ENCODE peak calls at places on chromosomes 4 and X, in five cellular contexts. One of them, this sample, is unnamed.

GRCh38 chr4:70839537-70840093 is at the start of gene GRSF1:
- DNase-seq in IMR-90: peak; percentile 91
- DNase-seq in mesenchymal stem cell: peak; percentile 92
- DNase-seq in H1: peak; percentile 87
- DNase-seq in mesendoderm: peak; percentile 96
- DNase-seq in this sample: peak; percentile 87

GRCh38 chr4:126839066-126839465 is 793.7 kb upstream of the INTU start:
- DNase-seq in mesendoderm: no peak
- DNase-seq in mesenchymal stem cell: no peak
- DNase-seq in H1: no peak
- DNase-seq in IMR-90: peak; percentile 43
- DNase-seq in this sample: no peak

GRCh38 chrX:124414281-124414680 is 67.9 kb downstream of the SH2D1A start:
- DNase-seq in IMR-90: no peak
- DNase-seq in H1: no peak
- DNase-seq in mesenchymal stem cell: no peak
- DNase-seq in mesendoderm: no peak
- DNase-seq in this sample: no peak

GRCh38 chrX:135112096-135112729 is 8.1 kb downstream of the ETDB start:
- DNase-seq in H1: no peak
- DNase-seq in mesenchymal stem cell: peak; percentile 32
- DNase-seq in IMR-90: peak; percentile 31
- DNase-seq in mesendoderm: peak; percentile 54
- DNase-seq in this sample: no peak

GRCh38 chr4:180057198-180057821 is 2185.9 kb upstream of the TENM3 start:
- DNase-seq in H1: no peak
- DNase-seq in mesendoderm: peak; percentile 66
- DNase-seq in mesenchymal stem cell: peak; percentile 8
- DNase-seq in IMR-90: no peak
- DNase-seq in this sample: peak; percentile 18

GRCh38 chr4:105461221-105462041 is 12.4 kb downstream of the PPA2 start:
- DNase-seq in IMR-90: no peak
- DNase-seq in mesenchymal stem cell: peak; percentile 7
- DNase-seq in H1: no peak
- DNase-seq in mesendoderm: no peak
- DNase-seq in this sample: no peak

GRCh38 chrX:37684426-37684825 is 1.2 kb upstream of the XK start:
- DNase-seq in mesendoderm: no peak
- DNase-seq in IMR-90: no peak
- DNase-seq in mesenchymal stem cell: peak; percentile 7
- DNase-seq in H1: no peak
- DNase-seq in this sample: no peak

GRCh38 chr4:16767251-16767650 is 131.2 kb downstream of the LDB2 start:
- DNase-seq in mesenchymal stem cell: no peak
- DNase-seq in IMR-90: no peak
- DNase-seq in H1: no peak
- DNase-seq in mesendoderm: no peak
- DNase-seq in this sample: no peak

GRCh38 chrX:133333154-133333750 is 82.0 kb downstream of the GPC4 start:
- DNase-seq in IMR-90: no peak
- DNase-seq in H1: no peak
- DNase-seq in mesendoderm: no peak
- DNase-seq in mesenchymal stem cell: no peak
- DNase-seq in this sample: no peak

GRCh38 chrX:10156199-10157031 is at the start of gene CLCN4:
- DNase-seq in IMR-90: no peak
- DNase-seq in H1: no peak
- DNase-seq in mesendoderm: peak; percentile 75
- DNase-seq in mesenchymal stem cell: peak; percentile 56
- DNase-seq in this sample: peak; percentile 30

GRCh38 chr4:74166823-74167222 is 8.9 kb downstream of the MTHFD2L start:
- DNase-seq in mesenchymal stem cell: no peak
- DNase-seq in IMR-90: no peak
- DNase-seq in H1: no peak
- DNase-seq in mesendoderm: no peak
- DNase-seq in this sample: no peak

GRCh38 chr4:77449996-77450395 is 155.6 kb upstream of the CXCL13 start:
- DNase-seq in IMR-90: no peak
- DNase-seq in mesendoderm: no peak
- DNase-seq in mesenchymal stem cell: no peak
- DNase-seq in H1: no peak
- DNase-seq in this sample: no peak

GRCh38 chr4:1900087-1900433 is 28.9 kb downstream of the NSD2 start:
- DNase-seq in mesendoderm: no peak
- DNase-seq in mesenchymal stem cell: no peak
- DNase-seq in H1: no peak
- DNase-seq in IMR-90: no peak
- DNase-seq in this sample: no peak
- H3K36me3 ChIP-seq in mesendoderm: peaks cover 8% of the 10 kb centered on the region
- H3K36me3 ChIP-seq in mesenchymal stem cell: peaks cover 22% of the 10 kb centered on the region
- H3K36me3 ChIP-seq in H1: peaks cover 16% of the 10 kb centered on the region
- H3K36me3 ChIP-seq in IMR-90: peaks cover 11% of the 10 kb centered on the region
- H3K36me3 ChIP-seq in this sample: peaks cover 73% of the 10 kb centered on the region

DNA sequence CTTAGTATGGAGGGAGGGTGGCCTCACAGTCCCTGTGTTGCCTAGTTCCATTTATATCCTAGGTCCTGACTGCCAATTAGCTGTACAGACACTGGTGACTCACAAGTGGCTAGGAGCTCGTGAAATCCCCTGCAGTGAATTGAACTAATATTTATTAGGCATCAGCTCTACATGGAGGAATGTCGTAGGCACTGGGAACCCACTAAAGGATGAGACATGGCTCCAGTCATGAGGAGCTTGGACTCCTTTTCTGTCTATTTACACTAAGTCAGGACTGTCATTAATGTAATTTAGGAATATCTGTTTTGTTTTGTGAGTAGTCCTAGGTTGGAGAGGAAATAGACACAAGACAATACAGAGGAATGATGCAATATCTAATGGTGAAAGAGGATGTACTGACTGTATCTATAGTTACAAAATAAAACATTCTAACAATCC is 67.7 kb downstream of the MID1IP1 start:
- DNase-seq in mesenchymal stem cell: peak; percentile 86
- DNase-seq in H1: no peak
- DNase-seq in IMR-90: peak; percentile 75
- DNase-seq in mesendoderm: no peak
- DNase-seq in this sample: no peak
- H2BK15ac ChIP-seq in mesenchymal stem cell: no peak overlapping the region
- H2BK15ac ChIP-seq in H1: no peak overlapping the region
- H2BK15ac ChIP-seq in IMR-90: no peak overlapping the region
- H2BK15ac ChIP-seq in mesendoderm: no peak overlapping the region
- H2BK15ac ChIP-seq in this sample: no peak overlapping the region

GRCh38 chr4:2714918-2715317 is 41.2 kb downstream of the TNIP2 start:
- DNase-seq in IMR-90: no peak
- DNase-seq in H1: no peak
- DNase-seq in mesendoderm: no peak
- DNase-seq in mesenchymal stem cell: no peak
- DNase-seq in this sample: no peak

GRCh38 chr4:2712261-2712842 is 43.8 kb downstream of the TNIP2 start:
- DNase-seq in mesenchymal stem cell: peak; percentile 20
- DNase-seq in mesendoderm: peak; percentile 40
- DNase-seq in H1: no peak
- DNase-seq in IMR-90: no peak
- DNase-seq in this sample: no peak

GRCh38 chr4:2714071-2714770 is 41.9 kb downstream of the TNIP2 start:
- DNase-seq in mesendoderm: peak; percentile 13
- DNase-seq in IMR-90: peak; percentile 71
- DNase-seq in mesenchymal stem cell: no peak
- DNase-seq in H1: no peak
- DNase-seq in this sample: no peak

GRCh38 chr4:2715426-2715825 is 40.7 kb downstream of the TNIP2 start:
- DNase-seq in IMR-90: no peak
- DNase-seq in mesendoderm: no peak
- DNase-seq in mesenchymal stem cell: no peak
- DNase-seq in H1: no peak
- DNase-seq in this sample: no peak

GRCh38 chr4:2713337-2713736 is 42.8 kb downstream of the TNIP2 start:
- DNase-seq in H1: no peak
- DNase-seq in IMR-90: no peak
- DNase-seq in mesendoderm: no peak
- DNase-seq in mesenchymal stem cell: no peak
- DNase-seq in this sample: no peak
- H3K36me3 ChIP-seq in H1: peaks cover 2% of the 10 kb centered on the region
- H3K36me3 ChIP-seq in IMR-90: peaks cover 22% of the 10 kb centered on the region
- H3K36me3 ChIP-seq in mesendoderm: no peaks in the 10 kb centered on the region
- H3K36me3 ChIP-seq in mesenchymal stem cell: peaks cover 43% of the 10 kb centered on the region
- H3K36me3 ChIP-seq in this sample: peaks cover 16% of the 10 kb centered on the region

DNA sequence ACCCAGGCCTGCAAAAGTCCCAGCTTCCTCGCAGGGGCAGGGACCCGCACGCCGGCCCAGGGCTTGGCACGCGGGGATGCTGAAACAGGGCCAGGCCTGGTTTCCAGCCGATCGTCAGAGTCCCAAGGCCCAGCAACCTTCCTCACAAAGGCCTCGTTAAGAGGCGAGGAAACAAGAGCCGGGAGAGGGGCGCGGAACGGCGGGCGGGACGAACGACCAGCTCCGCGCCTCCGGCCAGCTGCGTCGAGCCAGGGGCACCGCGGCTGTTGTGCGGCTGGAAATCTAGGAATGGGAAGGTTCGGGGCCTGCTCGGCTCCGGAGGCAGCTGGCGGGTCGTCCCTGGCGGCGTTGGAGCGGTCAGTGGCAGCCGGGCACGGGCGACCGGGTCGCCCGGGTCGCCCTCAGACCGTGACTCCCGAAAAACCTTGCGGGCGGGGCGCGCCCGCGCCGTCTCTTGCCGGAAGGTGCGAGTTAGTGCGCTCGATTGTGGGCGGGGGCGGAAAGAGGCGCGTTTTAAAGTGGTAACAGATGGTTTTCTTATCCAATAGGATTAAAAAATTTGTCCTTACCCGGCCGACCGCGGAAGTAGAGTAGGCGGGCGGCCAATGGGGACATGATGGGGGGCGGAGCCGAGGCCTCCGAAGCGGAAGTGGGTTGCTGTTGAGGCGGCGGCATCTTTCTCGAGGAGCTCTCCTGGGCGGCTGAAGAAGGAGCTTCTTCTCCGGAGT is at the start of gene RNF4:
- DNase-seq in mesenchymal stem cell: peak; percentile 97
- DNase-seq in IMR-90: peak; percentile 95
- DNase-seq in H1: peak; percentile 77
- DNase-seq in mesendoderm: peak; percentile 98
- DNase-seq in this sample: peak; percentile 92
- H2BK15ac ChIP-seq in mesenchymal stem cell: peak within 1 kb of the TSS; percentile 94
- H2BK15ac ChIP-seq in IMR-90: peak within 1 kb of the TSS; percentile 61
- H2BK15ac ChIP-seq in H1: peak within 1 kb of the TSS; percentile 88
- H2BK15ac ChIP-seq in mesendoderm: no peak within 1 kb of the TSS
- H2BK15ac ChIP-seq in this sample: peak within 1 kb of the TSS; percentile 49

GRCh38 chr4:57037982-57038604 is 59.4 kb downstream of the POLR2B start:
- DNase-seq in mesendoderm: peak; percentile 75
- DNase-seq in H1: peak; percentile 23
- DNase-seq in IMR-90: peak; percentile 55
- DNase-seq in mesenchymal stem cell: peak; percentile 54
- DNase-seq in this sample: peak; percentile 44
- H3K36me3 ChIP-seq in mesendoderm: no peaks in the 10 kb centered on the region
- H3K36me3 ChIP-seq in H1: no peaks in the 10 kb centered on the region
- H3K36me3 ChIP-seq in IMR-90: peaks cover 7% of the 10 kb centered on the region
- H3K36me3 ChIP-seq in mesenchymal stem cell: peaks cover 45% of the 10 kb centered on the region
- H3K36me3 ChIP-seq in this sample: no peaks in the 10 kb centered on the region

DNA sequence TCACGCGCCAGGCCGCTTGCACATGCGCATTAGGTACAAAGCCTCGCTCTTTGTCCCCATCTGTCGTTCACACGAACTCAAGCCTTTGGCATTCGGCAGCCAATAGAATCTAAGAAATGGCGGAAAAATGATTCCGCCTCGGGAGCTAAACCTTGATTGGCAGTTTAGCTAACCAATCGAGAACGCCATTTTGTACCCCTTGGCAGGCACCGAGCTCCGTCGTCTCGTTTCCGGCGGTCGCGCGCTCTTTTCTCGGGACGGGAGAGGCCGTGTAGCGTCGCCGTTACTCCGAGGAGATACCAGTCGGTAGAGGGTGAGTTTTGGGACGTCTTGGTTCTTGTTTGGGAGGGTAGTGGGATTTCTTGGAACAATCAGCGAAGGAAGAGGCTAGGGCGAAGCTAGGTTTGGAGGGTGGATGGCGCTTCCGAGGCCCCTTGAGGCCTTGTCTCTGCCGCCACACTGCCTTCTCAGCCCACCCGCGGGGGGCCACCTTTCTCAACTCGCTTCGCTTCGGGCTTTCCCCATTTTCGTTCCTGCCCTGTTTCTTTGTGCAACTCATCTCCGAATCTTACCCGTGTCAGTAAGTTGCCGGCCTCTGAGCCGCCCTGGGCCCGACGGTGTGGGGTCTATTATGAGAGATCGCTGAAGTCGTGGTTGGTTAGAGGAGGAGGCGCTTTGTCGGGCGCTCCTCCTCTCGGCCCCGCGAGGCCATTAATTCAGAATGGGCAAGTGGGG is at the start of gene NONO:
- DNase-seq in IMR-90: peak; percentile 99
- DNase-seq in mesendoderm: peak; percentile 99
- DNase-seq in mesenchymal stem cell: peak; percentile 99
- DNase-seq in H1: peak; percentile 88
- DNase-seq in this sample: peak; percentile 98
- H2BK15ac ChIP-seq in IMR-90: peak within 1 kb of the TSS; percentile 67
- H2BK15ac ChIP-seq in mesendoderm: peak within 1 kb of the TSS; percentile 74
- H2BK15ac ChIP-seq in mesenchymal stem cell: no peak within 1 kb of the TSS
- H2BK15ac ChIP-seq in H1: no peak within 1 kb of the TSS
- H2BK15ac ChIP-seq in this sample: no peak within 1 kb of the TSS

DNA sequence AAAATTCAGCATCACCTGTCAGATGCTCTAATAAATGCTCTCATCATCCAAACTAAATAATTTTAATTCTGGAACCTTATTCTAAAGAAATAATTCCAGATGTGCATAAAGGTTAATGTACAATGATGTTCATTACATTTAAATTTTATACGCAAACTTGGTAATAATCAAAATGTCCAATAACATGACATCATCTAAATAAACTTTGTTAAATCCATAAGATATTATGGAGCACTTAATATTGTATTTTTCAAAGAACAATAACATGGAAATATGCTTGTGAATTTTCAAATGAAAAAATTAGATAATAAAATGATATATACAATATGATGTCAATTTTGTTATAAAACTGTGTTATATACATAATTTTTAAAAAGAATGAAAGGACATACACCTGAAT is 92.1 kb upstream of the ZCCHC13 start:
- DNase-seq in H1: no peak
- DNase-seq in IMR-90: no peak
- DNase-seq in mesendoderm: no peak
- DNase-seq in mesenchymal stem cell: no peak
- DNase-seq in this sample: no peak
- H3K36me3 ChIP-seq in H1: no peaks in the 10 kb centered on the region
- H3K36me3 ChIP-seq in IMR-90: peaks cover 19% of the 10 kb centered on the region
- H3K36me3 ChIP-seq in mesendoderm: no peaks in the 10 kb centered on the region
- H3K36me3 ChIP-seq in mesenchymal stem cell: peaks cover 7% of the 10 kb centered on the region
- H3K36me3 ChIP-seq in this sample: peaks cover 2% of the 10 kb centered on the region

This sample was measured in neuronal stem cell.